ENCODE peak calls at places on chromosomes 3 and 15, in nine cellular contexts. E, S, W, O, N, C, D, K and G are unnamed samples.

GRCh38 chr3:109268181-109268580 is 48.1 kb downstream of the DPPA2 start:
- DNase-seq in N (no peak), C (no peak), K (no peak), O (no peak), S (no peak), W (no peak), E (peak), D (no peak), G (no peak)

GRCh38 chr3:105355355-105356063 is 11.2 kb upstream of the ALCAM start:
- DNase-seq in E (peak), N (no peak), C (peak), O (peak), S (no peak), D (no peak), W (no peak), K (no peak), G (no peak)

GRCh38 chr3:61894988-61895935 is 333.9 kb downstream of the PTPRG start:
- DNase-seq in D (peak), E (peak), N (peak), C (peak), K (no peak), O (peak), S (no peak), W (peak), G (peak)

GRCh38 chr3:189903562-189904250 is 217.0 kb downstream of the P3H2 start:
- DNase-seq in S (no peak), D (no peak), K (no peak), C (no peak), E (no peak), N (no peak), O (no peak), W (no peak), G (no peak)

GRCh38 chr3:170488802-170489201 is 70.1 kb downstream of the CLDN11 start:
- DNase-seq in E (peak), S (no peak), O (peak), D (no peak), C (no peak), N (no peak), W (no peak), K (no peak), G (no peak)

GRCh38 chr15:39184701-39185390 is 396.0 kb upstream of the THBS1 start:
- DNase-seq in W (no peak), O (peak), D (no peak), S (no peak), K (no peak), N (no peak), E (no peak), C (no peak), G (no peak)

GRCh38 chr3:34024447-34025240 is 226.2 kb downstream of the PDCD6IP start:
- DNase-seq in W (no peak), E (peak), S (no peak), K (no peak), N (no peak), C (no peak), O (no peak), D (peak), G (peak)

GRCh38 chr15:80404057-80404718 is at the start of gene ARNT2:
- DNase-seq in S (peak), D (peak), C (peak), E (no peak), W (no peak), N (peak), O (peak), K (no peak), G (peak)

GRCh38 chr15:53611145-53611920 is 148.1 kb downstream of the WDR72 start:
- DNase-seq in O (no peak), C (peak), N (no peak), K (no peak), E (no peak), S (no peak), D (no peak), W (no peak), G (no peak)

GRCh38 chr15:79981861-79982455 is 11.0 kb upstream of the BCL2A1 start:
- DNase-seq in N (no peak), S (no peak), D (no peak), W (no peak), C (no peak), O (no peak), E (no peak), K (no peak), G (no peak)

GRCh38 chr3:101633186-101633585 is 43.7 kb downstream of the ZBTB11 start:
- DNase-seq in S (no peak), W (no peak), D (no peak), O (no peak), C (no peak), K (no peak), N (no peak), E (no peak), G (no peak)

GRCh38 chr3:149085828-149086231 is 503 bp downstream of the HLTF start:
- DNase-seq in W (peak), N (peak), S (no peak), E (peak), K (no peak), C (peak), O (peak), D (peak), G (peak)

GRCh38 chr15:33458421-33458820 is 147.7 kb downstream of the RYR3 start:
- DNase-seq in N (no peak), S (no peak), O (no peak), W (no peak), E (no peak), C (no peak), D (no peak), K (no peak), G (no peak)

GRCh38 chr3:106119691-106120090 is 250.9 kb upstream of the CBLB start:
- DNase-seq in S (no peak), N (peak), O (peak), E (peak), C (no peak), K (no peak), W (no peak), D (no peak), G (no peak)

GRCh38 chr15:64678126-64678819 is 97.1 kb downstream of the RBPMS2 start:
- DNase-seq in K (no peak), C (no peak), D (no peak), E (no peak), W (no peak), N (no peak), O (peak), S (no peak), G (no peak)

GRCh38 chr3:39088456-39088855 is 19.0 kb downstream of the GORASP1 start:
- DNase-seq in C (no peak), K (no peak), S (no peak), W (no peak), E (peak), N (no peak), O (no peak), D (no peak), G (no peak)

GRCh38 chr3:28677581-28677980 is 329.0 kb upstream of the AZI2 start:
- DNase-seq in S (no peak), N (no peak), O (no peak), W (no peak), E (no peak), D (no peak), K (no peak), C (no peak), G (no peak)

GRCh38 chr3:139975592-139976360 is 40.8 kb downstream of the CLSTN2 start:
- DNase-seq in C (no peak), N (no peak), D (no peak), W (no peak), S (no peak), K (no peak), O (peak), E (no peak), G (no peak)

GRCh38 chr3:39531066-39531465 is 63.6 kb downstream of the MOBP start:
- DNase-seq in N (peak), D (no peak), C (no peak), O (no peak), E (peak), K (no peak), W (no peak), S (no peak), G (no peak)

GRCh38 chr15:100708916-100709315 is 106.5 kb downstream of the ASB7 start:
- DNase-seq in C (no peak), W (no peak), N (no peak), D (no peak), E (no peak), O (no peak), S (no peak), K (no peak), G (no peak)

GRCh38 chr3:171753665-171754408 is 56.4 kb downstream of the PLD1 start:
- DNase-seq in N (peak), C (no peak), W (no peak), O (peak), K (no peak), E (peak), D (no peak), S (no peak), G (no peak)